ENCODE peak calls at places on chromosomes 3 and 15, in four cellular contexts. One of them, this sample, is unnamed.

GRCh38 chr3:191307341-191307740 is 21.9 kb upstream of the CCDC50 start:
- DNase-seq in heart right ventricle: no peak
- DNase-seq in psoas muscle: no peak
- DNase-seq in GM13976: no peak
- DNase-seq in this sample: no peak

GRCh38 chr15:84961707-84962106 is 19.9 kb upstream of the PDE8A start:
- DNase-seq in heart right ventricle: no peak
- DNase-seq in psoas muscle: no peak
- DNase-seq in GM13976: no peak
- DNase-seq in this sample: no peak

GRCh38 chr3:186154641-186155040 is 45.8 kb upstream of the ETV5 start:
- DNase-seq in heart right ventricle: no peak
- DNase-seq in psoas muscle: no peak
- DNase-seq in GM13976: no peak
- DNase-seq in this sample: no peak

GRCh38 chr3:187850256-187851010 is 105.2 kb upstream of the BCL6 start:
- DNase-seq in heart right ventricle: no peak
- DNase-seq in psoas muscle: peak
- DNase-seq in GM13976: no peak
- DNase-seq in this sample: no peak

GRCh38 chr15:29135702-29136426 is 133.8 kb downstream of the NSMCE3 start:
- DNase-seq in heart right ventricle: no peak
- DNase-seq in psoas muscle: peak
- DNase-seq in GM13976: no peak
- DNase-seq in this sample: no peak

GRCh38 chr3:32569540-32570425 is 875 bp downstream of the DYNC1LI1 start:
- DNase-seq in heart right ventricle: peak
- DNase-seq in psoas muscle: peak
- DNase-seq in GM13976: peak
- DNase-seq in this sample: no peak

GRCh38 chr3:196138927-196139680 is 57.2 kb upstream of the TFRC start:
- DNase-seq in heart right ventricle: no peak
- DNase-seq in psoas muscle: no peak
- DNase-seq in GM13976: no peak
- DNase-seq in this sample: no peak

GRCh38 chr3:66609660-66610547 is 109.1 kb upstream of the LRIG1 start:
- DNase-seq in heart right ventricle: no peak
- DNase-seq in psoas muscle: no peak
- DNase-seq in GM13976: no peak
- DNase-seq in this sample: no peak

GRCh38 chr3:61961882-61962281 is 400.5 kb downstream of the PTPRG start:
- DNase-seq in heart right ventricle: no peak
- DNase-seq in psoas muscle: no peak
- DNase-seq in GM13976: no peak
- DNase-seq in this sample: peak

GRCh38 chr3:61663728-61664492 is 102.5 kb downstream of the PTPRG start:
- DNase-seq in heart right ventricle: no peak
- DNase-seq in psoas muscle: no peak
- DNase-seq in GM13976: no peak
- DNase-seq in this sample: no peak

GRCh38 chr15:44813231-44813630 is 76.9 kb downstream of the TRIM69 start:
- DNase-seq in heart right ventricle: no peak
- DNase-seq in psoas muscle: no peak
- DNase-seq in GM13976: no peak
- DNase-seq in this sample: no peak

GRCh38 chr3:98914210-98915080 is 12.9 kb upstream of the DCBLD2 start:
- DNase-seq in heart right ventricle: no peak
- DNase-seq in psoas muscle: no peak
- DNase-seq in GM13976: no peak
- DNase-seq in this sample: no peak

GRCh38 chr3:142930510-142930909 is 33.0 kb downstream of the PAQR9 start:
- DNase-seq in heart right ventricle: no peak
- DNase-seq in psoas muscle: no peak
- DNase-seq in GM13976: no peak
- DNase-seq in this sample: no peak

GRCh38 chr3:140268610-140269009 is 333.6 kb downstream of the CLSTN2 start:
- DNase-seq in heart right ventricle: no peak
- DNase-seq in psoas muscle: no peak
- DNase-seq in GM13976: no peak
- DNase-seq in this sample: no peak

GRCh38 chr15:72201346-72202029 is 3.9 kb upstream of the GRAMD2A start:
- DNase-seq in heart right ventricle: no peak
- DNase-seq in psoas muscle: no peak
- DNase-seq in GM13976: no peak
- DNase-seq in this sample: no peak

GRCh38 chr3:3200632-3201212 is 21.2 kb upstream of the CRBN start:
- DNase-seq in heart right ventricle: no peak
- DNase-seq in psoas muscle: no peak
- DNase-seq in GM13976: peak
- DNase-seq in this sample: no peak

GRCh38 chr3:77773084-77773483 is 733.2 kb downstream of the ROBO2 start:
- DNase-seq in heart right ventricle: no peak
- DNase-seq in psoas muscle: no peak
- DNase-seq in GM13976: no peak
- DNase-seq in this sample: no peak

GRCh38 chr3:66255865-66256264 is 35.1 kb downstream of the SLC25A26 start:
- DNase-seq in heart right ventricle: no peak
- DNase-seq in psoas muscle: no peak
- DNase-seq in GM13976: no peak
- DNase-seq in this sample: no peak

GRCh38 chr3:52704611-52705437 is 767 bp downstream of the GLT8D1 start:
- DNase-seq in heart right ventricle: no peak
- DNase-seq in psoas muscle: peak
- DNase-seq in GM13976: peak
- DNase-seq in this sample: no peak

GRCh38 chr3:473284-473800 is 276.8 kb downstream of the CHL1 start:
- DNase-seq in heart right ventricle: no peak
- DNase-seq in psoas muscle: no peak
- DNase-seq in GM13976: no peak
- DNase-seq in this sample: no peak

GRCh38 chr3:464255-464654 is 267.7 kb downstream of the CHL1 start:
- DNase-seq in heart right ventricle: no peak
- DNase-seq in psoas muscle: no peak
- DNase-seq in GM13976: no peak
- DNase-seq in this sample: no peak

GRCh38 chr3:462851-463250 is 266.3 kb downstream of the CHL1 start:
- DNase-seq in heart right ventricle: no peak
- DNase-seq in psoas muscle: no peak
- DNase-seq in GM13976: no peak
- DNase-seq in this sample: no peak

GRCh38 chr3:463793-464192 is 267.2 kb downstream of the CHL1 start:
- DNase-seq in heart right ventricle: no peak
- DNase-seq in psoas muscle: no peak
- DNase-seq in GM13976: peak
- DNase-seq in this sample: no peak

DNA sequence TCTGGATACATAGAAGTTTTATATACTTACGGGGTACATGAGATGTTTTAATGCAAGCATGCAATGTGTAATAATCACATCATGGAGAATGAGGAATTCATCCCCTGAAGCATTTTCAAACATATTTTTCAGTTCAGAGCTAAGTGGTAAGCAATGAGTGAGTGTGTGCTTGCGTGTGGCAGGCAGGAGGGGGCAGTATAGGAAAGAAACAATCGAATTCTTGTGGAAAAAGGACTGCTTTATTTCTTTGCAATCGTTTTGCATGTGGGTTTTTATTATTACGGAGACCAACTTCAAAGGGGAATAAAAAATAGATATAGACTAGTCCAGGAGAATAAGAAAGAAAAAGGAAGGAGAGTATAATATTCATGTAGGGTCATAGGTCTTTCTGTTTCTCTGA is 271.6 kb downstream of the CHL1 start:
- DNase-seq in heart right ventricle: no peak
- DNase-seq in psoas muscle: no peak
- DNase-seq in GM13976: no peak
- DNase-seq in this sample: no peak
- TF ChIP-seq CTCF in heart right ventricle: peak
- TF ChIP-seq CTCF in psoas muscle: peak
- TF ChIP-seq CTCF in GM13976: peak
- TF ChIP-seq CTCF in this sample: peak

GRCh38 chr3:44624696-44625528 is at the start of gene ZNF197:
- DNase-seq in heart right ventricle: peak
- DNase-seq in psoas muscle: peak
- DNase-seq in GM13976: peak
- DNase-seq in this sample: peak
- TF ChIP-seq CTCF in heart right ventricle: no peak
- TF ChIP-seq CTCF in psoas muscle: peak
- TF ChIP-seq CTCF in GM13976: no peak
- TF ChIP-seq CTCF in this sample: peak

DNA sequence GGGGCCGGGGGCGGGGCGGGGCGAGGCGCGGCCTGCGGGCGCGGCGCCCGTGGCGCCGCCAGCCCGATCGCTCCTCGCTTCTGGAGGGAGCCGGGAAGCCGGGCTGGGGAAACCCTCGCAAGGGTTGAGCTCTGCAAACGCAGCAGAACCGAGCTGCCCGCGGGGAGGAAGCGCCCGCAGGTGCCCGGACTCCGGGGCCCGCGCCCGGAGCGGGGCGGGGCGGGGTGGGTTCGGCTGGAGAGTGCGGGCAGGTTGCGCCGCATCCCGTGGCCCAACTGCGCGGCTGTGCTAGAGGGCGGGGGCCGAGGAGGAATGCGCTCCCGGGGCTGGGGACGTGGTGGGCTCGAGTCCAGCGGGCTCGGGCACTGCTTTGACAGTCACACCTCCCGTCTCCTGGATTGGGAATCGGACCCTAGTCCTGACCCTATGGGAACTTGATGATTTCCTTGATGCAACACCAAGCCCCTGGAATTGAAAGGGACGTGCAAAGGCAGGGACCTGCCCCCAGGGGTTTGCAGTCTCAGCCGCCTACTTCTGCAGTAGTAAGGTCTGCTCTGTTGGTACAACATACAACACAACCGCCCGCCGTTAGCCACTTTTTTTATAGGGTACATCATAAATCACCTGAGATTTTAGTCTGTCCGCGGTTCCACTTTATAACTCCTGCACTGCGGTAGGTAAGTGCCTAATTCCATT is 34.3 kb downstream of the ZBTB38 start:
- DNase-seq in heart right ventricle: peak
- DNase-seq in psoas muscle: peak
- DNase-seq in GM13976: peak
- DNase-seq in this sample: no peak
- TF ChIP-seq CTCF in heart right ventricle: no peak
- TF ChIP-seq CTCF in psoas muscle: no peak
- TF ChIP-seq CTCF in GM13976: no peak
- TF ChIP-seq CTCF in this sample: no peak

DNA sequence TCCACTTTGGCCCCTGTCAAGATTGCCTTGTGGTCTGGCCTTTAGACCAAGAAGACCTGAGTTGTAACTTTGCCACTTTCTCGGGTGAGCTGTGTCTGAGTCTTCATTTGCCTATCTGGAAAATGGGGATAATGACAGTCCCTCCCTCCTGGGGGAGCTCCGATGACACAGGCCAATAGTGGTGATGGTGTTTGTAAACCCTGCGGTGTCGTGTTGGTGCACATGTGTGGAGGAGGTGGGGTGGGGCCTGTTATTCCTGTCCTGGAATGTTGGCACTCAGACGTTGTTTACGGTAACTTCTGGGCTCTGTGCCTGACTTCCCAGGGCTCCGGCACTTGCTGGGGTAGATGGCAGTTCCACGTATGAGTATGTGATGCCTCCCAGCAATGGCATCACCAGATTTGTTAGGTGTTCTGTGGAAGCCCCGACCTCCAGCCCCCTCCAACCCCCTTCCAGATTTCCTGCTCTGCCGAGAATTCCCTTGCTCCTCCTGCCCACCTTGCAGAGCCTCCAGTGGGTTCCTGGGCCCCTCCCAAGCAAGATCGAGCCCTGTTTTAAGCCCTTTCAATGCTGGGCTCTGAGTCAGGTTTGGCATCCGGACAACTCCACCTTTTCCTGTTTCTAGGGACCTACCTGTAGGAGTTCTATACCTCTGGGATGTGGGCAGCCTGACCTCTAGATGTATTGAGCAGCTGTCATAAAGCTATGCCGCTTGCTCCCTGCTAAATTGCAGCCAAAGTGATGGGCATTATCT is 31.4 kb downstream of the HRH1 start:
- DNase-seq in heart right ventricle: peak
- DNase-seq in psoas muscle: peak
- DNase-seq in GM13976: no peak
- DNase-seq in this sample: no peak
- TF ChIP-seq CTCF in heart right ventricle: no peak
- TF ChIP-seq CTCF in psoas muscle: no peak
- TF ChIP-seq CTCF in GM13976: no peak
- TF ChIP-seq CTCF in this sample: no peak

DNA sequence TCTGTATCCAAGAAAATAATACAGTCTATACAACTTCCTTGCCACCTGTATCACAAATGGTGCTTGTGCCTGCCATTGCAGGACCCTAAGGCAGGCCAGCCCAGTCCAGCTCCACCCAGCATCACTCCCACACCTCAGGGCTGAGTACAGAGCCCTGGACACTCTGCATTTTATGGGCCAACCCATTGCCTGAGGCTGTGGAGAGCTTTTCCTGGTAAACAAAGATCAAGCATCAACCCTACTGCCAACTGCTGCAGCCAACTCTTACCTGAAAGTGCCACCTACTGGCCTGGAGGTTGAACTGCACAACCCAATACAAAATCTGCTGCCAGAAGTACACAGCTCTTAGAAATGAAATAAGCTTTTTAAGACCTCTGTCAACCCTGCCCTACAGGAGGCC is 1082.2 kb downstream of the NAALADL2 start:
- DNase-seq in heart right ventricle: no peak
- DNase-seq in psoas muscle: no peak
- DNase-seq in GM13976: peak
- DNase-seq in this sample: no peak
- TF ChIP-seq CTCF in heart right ventricle: no peak
- TF ChIP-seq CTCF in psoas muscle: no peak
- TF ChIP-seq CTCF in GM13976: peak
- TF ChIP-seq CTCF in this sample: no peak

GRCh38 chr3:47416041-47416440 is 35.2 kb downstream of the PTPN23 start:
- DNase-seq in heart right ventricle: no peak
- DNase-seq in psoas muscle: no peak
- DNase-seq in GM13976: no peak
- DNase-seq in this sample: no peak

GRCh38 chr3:47419083-47420043 is 38.5 kb downstream of the PTPN23 start:
- DNase-seq in heart right ventricle: no peak
- DNase-seq in psoas muscle: no peak
- DNase-seq in GM13976: peak
- DNase-seq in this sample: no peak

GRCh38 chr3:47420044-47420430 is 39.2 kb downstream of the PTPN23 start:
- DNase-seq in heart right ventricle: no peak
- DNase-seq in psoas muscle: no peak
- DNase-seq in GM13976: no peak
- DNase-seq in this sample: no peak

GRCh38 chr3:47420511-47421484 is 40.0 kb downstream of the PTPN23 start:
- DNase-seq in heart right ventricle: peak
- DNase-seq in psoas muscle: peak
- DNase-seq in GM13976: peak
- DNase-seq in this sample: peak

GRCh38 chr3:47418167-47419082 is 37.6 kb downstream of the PTPN23 start:
- DNase-seq in heart right ventricle: no peak
- DNase-seq in psoas muscle: no peak
- DNase-seq in GM13976: no peak
- DNase-seq in this sample: no peak
- TF ChIP-seq CTCF in heart right ventricle: no peak
- TF ChIP-seq CTCF in psoas muscle: no peak
- TF ChIP-seq CTCF in GM13976: no peak
- TF ChIP-seq CTCF in this sample: no peak

This sample was measured in D721Med.